ENCODE peak calls at places on chromosomes 6 and 20, in ten cellular contexts. X, L, D, G, R, N, U, Z, V and M are unnamed samples.

GRCh38 chr6:156639023-156639728 is 138.0 kb upstream of the ARID1B start:
- DNase-seq in X (no peak), L (no peak), D (no peak), G (no peak), R (no peak), N (no peak), U (no peak), Z (no peak), V (no peak), M (no peak)

GRCh38 chr20:48194578-48194977 is 409.3 kb upstream of the SULF2 start:
- DNase-seq in X (no peak), L (no peak), D (no peak), G (no peak), R (no peak), N (no peak), U (no peak), Z (no peak), V (no peak), M (no peak)

GRCh38 chr6:3233321-3233720 is 5.9 kb upstream of the TUBB2B start:
- DNase-seq in X (no peak), L (no peak), D (no peak), G (no peak), R (no peak), N (no peak), U (no peak), Z (no peak), V (no peak), M (no peak)

GRCh38 chr6:21026576-21027273 is 492.5 kb downstream of the CDKAL1 start:
- DNase-seq in X (no peak), L (no peak), D (no peak), G (no peak), R (no peak), N (no peak), U (no peak), Z (no peak), V (no peak), M (no peak)

GRCh38 chr6:93663111-93663510 is 243.8 kb upstream of the EPHA7 start:
- DNase-seq in X (no peak), L (no peak), D (no peak), G (no peak), R (no peak), N (no peak), U (no peak), Z (no peak), V (no peak), M (no peak)

GRCh38 chr20:36585410-36586125 is 12.2 kb downstream of the TGIF2 start:
- DNase-seq in X (no peak), L (no peak), D (no peak), G (peak; percentile 23), R (peak; percentile 97), N (no peak), U (no peak), Z (no peak), V (no peak), M (peak; percentile 86)

GRCh38 chr6:44855562-44856494 is 468.3 kb downstream of the CDC5L start:
- DNase-seq in X (no peak), L (no peak), D (no peak), G (no peak), R (no peak), N (no peak), U (no peak), Z (no peak), V (no peak), M (no peak)

GRCh38 chr20:38076548-38076947 is 43.0 kb downstream of the RPRD1B start:
- DNase-seq in X (no peak), L (no peak), D (no peak), G (no peak), R (no peak), N (no peak), U (no peak), Z (no peak), V (no peak), M (no peak)

GRCh38 chr20:64160536-64161495 is 3.4 kb upstream of the MYT1 start:
- DNase-seq in X (no peak), L (no peak), D (no peak), G (peak; percentile 67), R (no peak), N (no peak), U (peak; percentile 20), Z (no peak), V (no peak), M (no peak)

GRCh38 chr20:19679931-19680330 is 78.1 kb upstream of the RIN2 start:
- DNase-seq in X (no peak), L (no peak), D (no peak), G (no peak), R (no peak), N (no peak), U (no peak), Z (no peak), V (no peak), M (no peak)

GRCh38 chr6:12356983-12357972 is 67.1 kb downstream of the EDN1 start:
- DNase-seq in X (no peak), L (no peak), D (no peak), G (no peak), R (no peak), N (no peak), U (no peak), Z (no peak), V (peak; percentile 67), M (no peak)

GRCh38 chr6:138757131-138757530 is 16.4 kb upstream of the CCDC28A start:
- DNase-seq in X (no peak), L (no peak), D (no peak), G (no peak), R (no peak), N (no peak), U (no peak), Z (no peak), V (no peak), M (no peak)

GRCh38 chr20:41110930-41111577 is 26.3 kb upstream of the PLCG1 start:
- DNase-seq in X (no peak), L (no peak), D (no peak), G (no peak), R (no peak), N (no peak), U (no peak), Z (no peak), V (no peak), M (no peak)

GRCh38 chr20:35007413-35007812 is 51.7 kb downstream of the MYH7B start:
- DNase-seq in X (no peak), L (no peak), D (no peak), G (no peak), R (no peak), N (no peak), U (no peak), Z (no peak), V (no peak), M (peak; percentile 42)
- H3K36me3 ChIP-seq in X (peaks cover 5% of the 10 kb centered on the region), L (peaks cover 9% of the 10 kb centered on the region), D (peaks cover 100% of the 10 kb centered on the region), G (no peaks in the 10 kb centered on the region), R (peaks cover 25% of the 10 kb centered on the region), N (peaks cover 88% of the 10 kb centered on the region), U (peaks cover 100% of the 10 kb centered on the region), Z (peaks cover 97% of the 10 kb centered on the region), V (peaks cover 85% of the 10 kb centered on the region), M (peaks cover 87% of the 10 kb centered on the region)

DNA sequence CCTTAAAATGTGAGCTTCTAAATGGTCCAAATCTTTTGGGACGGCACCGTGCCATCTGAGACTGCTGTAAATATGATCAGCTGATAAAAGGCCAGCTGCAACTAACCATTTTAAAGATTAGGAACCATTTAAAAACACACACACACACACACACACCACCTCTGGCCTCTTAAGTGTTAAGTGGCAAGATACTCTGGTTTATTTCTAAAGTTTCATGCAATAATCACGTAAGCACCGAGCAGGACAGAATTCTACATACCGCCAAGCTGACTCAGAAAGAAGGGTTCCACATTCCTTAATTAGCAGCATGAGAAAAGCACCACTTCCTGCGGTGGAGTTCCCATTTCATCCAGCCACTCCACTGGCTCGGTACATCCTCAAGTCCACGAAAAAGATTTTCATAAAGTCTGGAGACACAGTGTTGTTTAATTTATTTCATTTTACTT is 17.8 kb upstream of the ZNF217 start:
- DNase-seq in X (no peak), L (peak; percentile 90), D (no peak), G (peak; percentile 24), R (peak; percentile 78), N (peak; percentile 7), U (no peak), Z (no peak), V (peak; percentile 34), M (peak; percentile 37)
- H3K4me3 ChIP-seq in X (peak overlapping the region; percentile 18), L (peak overlapping the region; percentile 3), D (no peak overlapping the region), G (no peak overlapping the region), R (no peak overlapping the region), N (no peak overlapping the region), U (peak overlapping the region; percentile 14), Z (no peak overlapping the region), V (peak overlapping the region; percentile 43), M (no peak overlapping the region)

GRCh38 chr6:16911088-16911487 is 149.8 kb upstream of the ATXN1 start:
- DNase-seq in X (no peak), L (no peak), D (no peak), G (no peak), R (no peak), N (no peak), U (no peak), Z (no peak), V (no peak), M (no peak)
- H3K36me3 ChIP-seq in X (no peaks in the 10 kb centered on the region), L (no peaks in the 10 kb centered on the region), D (no peaks in the 10 kb centered on the region), G (no peaks in the 10 kb centered on the region), R (no peaks in the 10 kb centered on the region), N (no peaks in the 10 kb centered on the region), U (no peaks in the 10 kb centered on the region), Z (no peaks in the 10 kb centered on the region), V (no peaks in the 10 kb centered on the region), M (no peaks in the 10 kb centered on the region)

GRCh38 chr6:167094436-167094819 is 28.5 kb upstream of the CCR6 start:
- DNase-seq in X (no peak), L (no peak), D (no peak), G (peak; percentile 63), R (no peak), N (no peak), U (no peak), Z (no peak), V (no peak), M (no peak)

GRCh38 chr6:167094820-167095637 is 27.9 kb upstream of the CCR6 start:
- DNase-seq in X (no peak), L (no peak), D (no peak), G (no peak), R (no peak), N (no peak), U (no peak), Z (peak; percentile 50), V (peak; percentile 65), M (no peak)

GRCh38 chr6:167092672-167093339 is 30.1 kb upstream of the CCR6 start:
- DNase-seq in X (no peak), L (no peak), D (no peak), G (no peak), R (no peak), N (no peak), U (no peak), Z (no peak), V (no peak), M (peak; percentile 7)

GRCh38 chr6:167093406-167093921 is 29.4 kb upstream of the CCR6 start:
- DNase-seq in X (no peak), L (no peak), D (no peak), G (no peak), R (no peak), N (no peak), U (no peak), Z (no peak), V (no peak), M (no peak)

DNA sequence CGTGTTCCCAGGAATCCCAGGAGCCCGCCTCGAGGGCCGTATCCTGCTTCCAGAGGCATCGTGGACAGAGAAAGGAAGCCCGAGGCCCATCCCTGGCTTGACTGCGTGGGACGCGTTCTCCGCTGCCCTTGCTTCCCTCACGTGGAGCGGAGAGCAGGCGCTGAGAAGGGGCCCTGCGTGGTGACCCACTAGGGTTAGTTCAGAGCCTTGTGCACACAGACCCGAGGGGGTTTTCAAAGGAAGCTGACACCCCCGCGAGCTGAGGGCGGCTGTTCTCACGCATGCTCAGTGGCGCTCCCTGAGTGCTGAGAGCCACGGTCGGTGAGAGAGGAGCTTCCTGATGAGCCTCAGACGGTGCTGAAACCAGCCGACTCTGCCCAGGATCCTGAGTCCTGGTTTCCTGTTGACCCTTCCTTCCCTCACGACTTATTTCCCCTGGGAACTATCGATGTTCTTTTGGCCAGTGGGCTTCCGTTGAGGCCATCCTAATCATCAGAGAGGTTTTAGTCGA is 28.9 kb upstream of the CCR6 start:
- DNase-seq in X (peak; percentile 62), L (no peak), D (no peak), G (no peak), R (no peak), N (peak; percentile 63), U (no peak), Z (peak; percentile 83), V (no peak), M (no peak)
- H3K4me3 ChIP-seq in X (peak overlapping the region; percentile 36), L (no peak overlapping the region), D (no peak overlapping the region), G (no peak overlapping the region), R (no peak overlapping the region), N (peak overlapping the region; percentile 56), U (peak overlapping the region; percentile 25), Z (peak overlapping the region; percentile 26), V (peak overlapping the region; percentile 44), M (no peak overlapping the region)